ENCODE peak calls at places on chromosome 21, in ten cellular contexts. J, D, X, N, O, B, R, Y, H and S are unnamed samples.

GRCh38 chr21:45366931-45367401 is 38.0 kb upstream of the COL18A1 start:
- DNase-seq in B (peak), H (peak), O (no peak), D (no peak), N (no peak), J (peak), Y (no peak), X (no peak), R (peak), S (no peak)

GRCh38 chr21:43930848-43931384 is 65.9 kb downstream of the AGPAT3 start:
- DNase-seq in X (no peak), Y (no peak), H (no peak), J (no peak), O (no peak), B (no peak), R (no peak), D (no peak), N (no peak), S (no peak)

GRCh38 chr21:34348890-34349519 is 14.8 kb upstream of the KCNE2 start:
- DNase-seq in N (no peak), Y (no peak), H (no peak), O (no peak), X (no peak), B (no peak), J (no peak), R (no peak), D (no peak), S (no peak)

GRCh38 chr21:45051580-45052434 is 22.6 kb upstream of the ADARB1 start:
- DNase-seq in H (no peak), O (no peak), X (no peak), Y (no peak), D (no peak), B (no peak), N (no peak), R (no peak), J (no peak), S (no peak)

GRCh38 chr21:38729745-38730401 is 75.9 kb upstream of the ETS2 start:
- DNase-seq in H (peak), Y (no peak), B (no peak), O (no peak), R (no peak), X (no peak), J (no peak), N (no peak), D (no peak), S (no peak)

GRCh38 chr21:43311303-43311817 is 115.6 kb downstream of the SIK1 start:
- DNase-seq in D (peak), Y (no peak), X (no peak), H (no peak), O (no peak), B (no peak), J (no peak), R (no peak), N (no peak), S (no peak)

GRCh38 chr21:41169258-41169576 is 1.3 kb downstream of the BACE2 start:
- DNase-seq in D (no peak), X (no peak), J (no peak), O (no peak), R (no peak), B (no peak), H (no peak), Y (no peak), N (no peak), S (no peak)

GRCh38 chr21:45935628-45936027 is 45.9 kb upstream of the COL6A1 start:
- DNase-seq in J (no peak), Y (no peak), X (no peak), D (peak), O (no peak), H (no peak), R (peak), B (no peak), N (no peak), S (no peak)

GRCh38 chr21:31573217-31573616 is 86.3 kb upstream of the SOD1 start:
- DNase-seq in R (no peak), N (no peak), O (no peak), H (no peak), X (no peak), Y (no peak), D (no peak), B (no peak), J (no peak), S (no peak)

GRCh38 chr21:42513985-42514882 is 582 bp downstream of the SLC37A1 start:
- DNase-seq in Y (peak), J (peak), O (peak), H (peak), R (no peak), X (peak), D (peak), B (peak), N (peak), S (peak)

GRCh38 chr21:34745557-34746255 is 76.9 kb downstream of the CLIC6 start:
- DNase-seq in Y (peak), O (peak), H (peak), N (peak), J (peak), D (peak), R (peak), B (peak), X (peak), S (peak)

GRCh38 chr21:44572959-44573583 is 458 bp upstream of the KRTAP10-4 start:
- DNase-seq in D (no peak), B (no peak), O (no peak), H (peak), N (no peak), J (peak), R (no peak), Y (no peak), X (no peak), S (no peak)

GRCh38 chr21:42590431-42591131 is 62.8 kb upstream of the PDE9A start:
- DNase-seq in Y (no peak), J (no peak), B (no peak), O (peak), R (no peak), N (peak), D (no peak), X (peak), H (no peak), S (peak)

GRCh38 chr21:8991088-8991907 is 1530.1 kb upstream of the TPTE start:
- DNase-seq in Y (peak), J (no peak), O (no peak), D (no peak), N (no peak), X (no peak), B (no peak), R (no peak), H (no peak), S (no peak)

GRCh38 chr21:35738342-35738961 is 321.9 kb downstream of the SETD4 start:
- DNase-seq in D (peak), R (peak), B (no peak), X (no peak), N (no peak), H (peak), Y (no peak), J (peak), O (no peak), S (no peak)

GRCh38 chr21:43786423-43787179 is 2.8 kb upstream of the RRP1 start:
- DNase-seq in D (no peak), R (no peak), N (no peak), X (no peak), O (no peak), B (no peak), J (no peak), H (no peak), Y (no peak), S (no peak)

GRCh38 chr21:45391743-45392079 is 13.3 kb upstream of the COL18A1 start:
- DNase-seq in N (no peak), J (no peak), R (no peak), H (no peak), B (no peak), D (no peak), Y (no peak), X (no peak), O (no peak), S (no peak)

GRCh38 chr21:29501451-29501850 is 202.7 kb downstream of the BACH1 start:
- DNase-seq in D (no peak), X (no peak), O (no peak), B (no peak), R (peak), N (no peak), J (peak), Y (no peak), H (peak), S (no peak)

GRCh38 chr21:35075546-35075945 is 26.4 kb upstream of the RUNX1 start:
- DNase-seq in N (peak), X (no peak), Y (no peak), D (no peak), H (peak), B (peak), O (peak), R (peak), J (peak), S (no peak)

GRCh38 chr21:42187976-42188653 is 30.8 kb upstream of the ABCG1 start:
- DNase-seq in H (peak), O (peak), D (no peak), N (peak), X (peak), R (peak), Y (no peak), J (no peak), B (peak), S (peak)

GRCh38 chr21:45618287-45618686 is 25.2 kb upstream of the PCBP3 start:
- DNase-seq in Y (no peak), R (peak), X (no peak), J (no peak), D (peak), H (peak), B (no peak), O (no peak), N (no peak), S (no peak)

GRCh38 chr21:41207401-41208388 is 39.7 kb downstream of the BACE2 start:
- DNase-seq in X (no peak), R (peak), B (peak), O (no peak), N (no peak), D (peak), J (peak), H (no peak), Y (no peak), S (no peak)